ENCODE peak calls at places on chromosome 21, in seven cellular contexts. Q is transverse colon; X is lower lobe of right lung; V is NAMALWA; T is ELF-1; E is stimulated activated CD8-positive, alpha-beta memory T cell treated with anti-CD3 and anti-CD28 coated beads, Interleukin-2, amount 100 ng/mL, for 1 hour; C is AML-193. O is an unnamed sample.

GRCh38 chr21:36479415-36480402 is at the start of gene CLDN14:
- DNase-seq in Q (no peak), X (no peak), V (no peak), T (no peak), E (no peak), C (no peak), O (no peak)

GRCh38 chr21:46092811-46093667 is 4.9 kb upstream of the COL6A2 start:
- DNase-seq in Q (no peak), X (no peak), V (no peak), T (peak; percentile 1), E (no peak), C (no peak), O (peak; percentile 40)

GRCh38 chr21:44579833-44580144 is 615 bp downstream of the KRTAP10-5 start:
- DNase-seq in Q (no peak), X (peak; percentile 12), V (no peak), T (no peak), E (no peak), C (no peak), O (no peak)

GRCh38 chr21:42346866-42347600 is 3.8 kb downstream of the TFF2 start:
- DNase-seq in Q (no peak), X (no peak), V (no peak), T (no peak), E (no peak), C (no peak), O (no peak)

GRCh38 chr21:18049461-18049860 is 195.2 kb upstream of the CHODL start:
- DNase-seq in Q (no peak), X (no peak), V (no peak), T (no peak), E (no peak), C (no peak), O (no peak)

GRCh38 chr21:46112731-46113215 is 14.9 kb downstream of the COL6A2 start:
- DNase-seq in Q (peak; percentile 6), X (no peak), V (no peak), T (no peak), E (no peak), C (no peak), O (peak; percentile 36)

GRCh38 chr21:25974937-25975336 is 195.6 kb downstream of the APP start:
- DNase-seq in Q (no peak), X (no peak), V (no peak), T (no peak), E (no peak), C (no peak), O (no peak)

GRCh38 chr21:46401186-46401910 is 57.3 kb upstream of the DIP2A start:
- DNase-seq in Q (no peak), X (peak; percentile 15), V (no peak), T (no peak), E (no peak), C (no peak), O (peak; percentile 15)

GRCh38 chr21:44415073-44416025 is 40.0 kb upstream of the LRRC3 start:
- DNase-seq in Q (no peak), X (no peak), V (no peak), T (peak; percentile 56), E (no peak), C (no peak), O (peak; percentile 18)

O was measured in mucosa of descending colon.